ENCODE peak calls at places on chromosomes 2 and 18, in eight cellular contexts. One of them, this sample, is unnamed.

GRCh38 chr18:10081477-10081876 is 167.7 kb downstream of the VAPA start:
- DNase-seq in cardiac fibroblast: peak
- DNase-seq in NCI-H1694: no peak
- DNase-seq in left ventricle myocardium inferior: no peak
- DNase-seq in pulmonary artery endothelial cell: no peak
- DNase-seq in HuH-7: peak
- DNase-seq in aorta: no peak
- DNase-seq in uterus: no peak
- DNase-seq in this sample: peak

GRCh38 chr2:57842531-57842930 is 204.1 kb upstream of the VRK2 start:
- DNase-seq in cardiac fibroblast: peak
- DNase-seq in NCI-H1694: no peak
- DNase-seq in left ventricle myocardium inferior: no peak
- DNase-seq in pulmonary artery endothelial cell: no peak
- DNase-seq in HuH-7: no peak
- DNase-seq in aorta: no peak
- DNase-seq in uterus: no peak
- DNase-seq in this sample: no peak

GRCh38 chr2:71333619-71334018 is 2.0 kb downstream of the ZNF638 start:
- DNase-seq in cardiac fibroblast: no peak
- DNase-seq in NCI-H1694: no peak
- DNase-seq in left ventricle myocardium inferior: no peak
- DNase-seq in pulmonary artery endothelial cell: no peak
- DNase-seq in HuH-7: no peak
- DNase-seq in aorta: no peak
- DNase-seq in uterus: no peak
- DNase-seq in this sample: no peak

GRCh38 chr18:24558403-24558802 is 98.0 kb downstream of the HRH4 start:
- DNase-seq in cardiac fibroblast: no peak
- DNase-seq in NCI-H1694: no peak
- DNase-seq in left ventricle myocardium inferior: no peak
- DNase-seq in pulmonary artery endothelial cell: no peak
- DNase-seq in HuH-7: no peak
- DNase-seq in aorta: no peak
- DNase-seq in uterus: no peak
- DNase-seq in this sample: no peak

GRCh38 chr2:96188821-96189526 is 19.7 kb downstream of the STARD7 start:
- DNase-seq in cardiac fibroblast: no peak
- DNase-seq in NCI-H1694: no peak
- DNase-seq in left ventricle myocardium inferior: no peak
- DNase-seq in pulmonary artery endothelial cell: no peak
- DNase-seq in HuH-7: no peak
- DNase-seq in aorta: no peak
- DNase-seq in uterus: no peak
- DNase-seq in this sample: no peak

GRCh38 chr2:241615041-241615440 is 21.9 kb downstream of the THAP4 start:
- DNase-seq in cardiac fibroblast: no peak
- DNase-seq in NCI-H1694: no peak
- DNase-seq in left ventricle myocardium inferior: no peak
- DNase-seq in pulmonary artery endothelial cell: no peak
- DNase-seq in HuH-7: no peak
- DNase-seq in aorta: no peak
- DNase-seq in uterus: no peak
- DNase-seq in this sample: no peak

GRCh38 chr2:45921921-45922320 is 270.4 kb downstream of the PRKCE start:
- DNase-seq in cardiac fibroblast: no peak
- DNase-seq in NCI-H1694: no peak
- DNase-seq in left ventricle myocardium inferior: no peak
- DNase-seq in pulmonary artery endothelial cell: no peak
- DNase-seq in HuH-7: no peak
- DNase-seq in aorta: no peak
- DNase-seq in uterus: no peak
- DNase-seq in this sample: no peak

GRCh38 chr2:101883860-101884259 is 107.9 kb upstream of the IL1R2 start:
- DNase-seq in cardiac fibroblast: peak
- DNase-seq in NCI-H1694: peak
- DNase-seq in left ventricle myocardium inferior: no peak
- DNase-seq in pulmonary artery endothelial cell: peak
- DNase-seq in HuH-7: peak
- DNase-seq in aorta: no peak
- DNase-seq in uterus: no peak
- DNase-seq in this sample: no peak

GRCh38 chr2:175049671-175050070 is 44.5 kb upstream of the CHN1 start:
- DNase-seq in cardiac fibroblast: no peak
- DNase-seq in NCI-H1694: no peak
- DNase-seq in left ventricle myocardium inferior: no peak
- DNase-seq in pulmonary artery endothelial cell: no peak
- DNase-seq in HuH-7: no peak
- DNase-seq in aorta: no peak
- DNase-seq in uterus: no peak
- DNase-seq in this sample: no peak

GRCh38 chr2:62884514-62884913 is 166.1 kb upstream of the OTX1 start:
- DNase-seq in cardiac fibroblast: peak
- DNase-seq in NCI-H1694: no peak
- DNase-seq in left ventricle myocardium inferior: no peak
- DNase-seq in pulmonary artery endothelial cell: peak
- DNase-seq in HuH-7: no peak
- DNase-seq in aorta: no peak
- DNase-seq in uterus: no peak
- DNase-seq in this sample: no peak

GRCh38 chr18:8847066-8847755 is 141.9 kb downstream of the MTCL1 start:
- DNase-seq in cardiac fibroblast: peak
- DNase-seq in NCI-H1694: no peak
- DNase-seq in left ventricle myocardium inferior: no peak
- DNase-seq in pulmonary artery endothelial cell: no peak
- DNase-seq in HuH-7: no peak
- DNase-seq in aorta: no peak
- DNase-seq in uterus: no peak
- DNase-seq in this sample: peak

GRCh38 chr18:76914796-76915195 is 92.4 kb downstream of the ZNF236 start:
- DNase-seq in cardiac fibroblast: no peak
- DNase-seq in NCI-H1694: no peak
- DNase-seq in left ventricle myocardium inferior: no peak
- DNase-seq in pulmonary artery endothelial cell: no peak
- DNase-seq in HuH-7: no peak
- DNase-seq in aorta: no peak
- DNase-seq in uterus: no peak
- DNase-seq in this sample: no peak

GRCh38 chr2:160415991-160416390 is 77.6 kb downstream of the RBMS1 start:
- DNase-seq in cardiac fibroblast: peak
- DNase-seq in NCI-H1694: no peak
- DNase-seq in left ventricle myocardium inferior: no peak
- DNase-seq in pulmonary artery endothelial cell: no peak
- DNase-seq in HuH-7: no peak
- DNase-seq in aorta: no peak
- DNase-seq in uterus: no peak
- DNase-seq in this sample: no peak

GRCh38 chr18:74447404-74448152 is 9.5 kb downstream of the DIPK1C start:
- DNase-seq in cardiac fibroblast: no peak
- DNase-seq in NCI-H1694: no peak
- DNase-seq in left ventricle myocardium inferior: no peak
- DNase-seq in pulmonary artery endothelial cell: no peak
- DNase-seq in HuH-7: no peak
- DNase-seq in aorta: no peak
- DNase-seq in uterus: no peak
- DNase-seq in this sample: no peak

GRCh38 chr2:241762321-241762932 is 14.2 kb upstream of the GAL3ST2 start:
- DNase-seq in cardiac fibroblast: no peak
- DNase-seq in NCI-H1694: no peak
- DNase-seq in left ventricle myocardium inferior: peak
- DNase-seq in pulmonary artery endothelial cell: no peak
- DNase-seq in HuH-7: no peak
- DNase-seq in aorta: no peak
- DNase-seq in uterus: peak
- DNase-seq in this sample: no peak

This sample was measured in lower leg skin.